ENCODE peak calls at places on chromosomes 3 and 15, in ten cellular contexts. A is RPMI7951; H is foreskin keratinocyte; I is GM03348; R is GM10248; J is endothelial cell; S is iPS-NIHi11; W is activated naive CD4-positive, alpha-beta T cell treated with Interleukin-2 at 50 U/mL for 16 hours; G is COR-L47; D is effector CD4-positive, alpha-beta T cell. B is an unnamed sample.

GRCh38 chr3:12856626-12857025 is 15.3 kb upstream of the RPL32 start:
- DNase-seq in A (no peak), H (peak; percentile 21), I (no peak), R (no peak), J (no peak), S (peak; percentile 46), W (no peak), G (no peak), D (no peak), B (no peak)

GRCh38 chr3:179269152-179269707 is 18.3 kb upstream of the KCNMB3 start:
- DNase-seq in A (no peak), H (no peak), I (no peak), R (no peak), J (no peak), S (no peak), W (no peak), G (no peak), D (no peak), B (no peak)

GRCh38 chr3:148643389-148643840 is 54.3 kb upstream of the AGTR1 start:
- DNase-seq in A (peak; percentile 75), H (peak; percentile 2), I (peak; percentile 47), R (no peak), J (no peak), S (no peak), W (no peak), G (no peak), D (no peak), B (no peak)

GRCh38 chr3:18007980-18008379 is 265.5 kb upstream of the TBC1D5 start:
- DNase-seq in A (no peak), H (no peak), I (no peak), R (no peak), J (no peak), S (no peak), W (no peak), G (no peak), D (no peak), B (no peak)

GRCh38 chr3:130609166-130609574 is 92.2 kb downstream of the COL6A6 start:
- DNase-seq in A (no peak), H (no peak), I (no peak), R (no peak), J (no peak), S (no peak), W (no peak), G (no peak), D (no peak), B (no peak)

GRCh38 chr3:10951295-10951926 is 41.1 kb upstream of the SLC6A1 start:
- DNase-seq in A (no peak), H (no peak), I (no peak), R (no peak), J (no peak), S (no peak), W (no peak), G (no peak), D (no peak), B (no peak)

GRCh38 chr15:38620851-38621594 is 56.4 kb upstream of the RASGRP1 start:
- DNase-seq in A (no peak), H (no peak), I (no peak), R (no peak), J (no peak), S (no peak), W (no peak), G (no peak), D (no peak), B (no peak)

GRCh38 chr3:43754316-43754715 is 63.6 kb downstream of the ABHD5 start:
- DNase-seq in A (peak; percentile 53), H (no peak), I (peak; percentile 28), R (no peak), J (no peak), S (no peak), W (no peak), G (no peak), D (no peak), B (no peak)

GRCh38 chr15:80160570-80161156 is 7.9 kb downstream of the FAH start:
- DNase-seq in A (peak; percentile 98), H (peak; percentile 86), I (peak; percentile 85), R (peak; percentile 55), J (no peak), S (no peak), W (peak; percentile 14), G (no peak), D (no peak), B (no peak)

GRCh38 chr3:69179740-69180372 is 57.5 kb upstream of the LMOD3 start:
- DNase-seq in A (no peak), H (no peak), I (no peak), R (no peak), J (no peak), S (no peak), W (no peak), G (no peak), D (no peak), B (no peak)

GRCh38 chr3:57411715-57412114 is 119.2 kb upstream of the ASB14 start:
- DNase-seq in A (no peak), H (no peak), I (no peak), R (no peak), J (no peak), S (no peak), W (no peak), G (no peak), D (no peak), B (no peak)

GRCh38 chr3:129502641-129503386 is 25.6 kb upstream of the RHO start:
- DNase-seq in A (no peak), H (no peak), I (no peak), R (no peak), J (no peak), S (no peak), W (no peak), G (peak; percentile 91), D (no peak), B (no peak)

GRCh38 chr3:177468331-177468730 is 271.0 kb upstream of the TBL1XR1 start:
- DNase-seq in A (peak; percentile 99), H (no peak), I (peak; percentile 87), R (no peak), J (no peak), S (no peak), W (no peak), G (no peak), D (no peak), B (no peak)

GRCh38 chr3:160143482-160143881 is 81.7 kb upstream of the C3orf80 start:
- DNase-seq in A (no peak), H (no peak), I (no peak), R (no peak), J (no peak), S (no peak), W (no peak), G (no peak), D (no peak), B (no peak)

GRCh38 chr15:94792166-94792565 is 560.8 kb downstream of the MCTP2 start:
- DNase-seq in A (peak; percentile 64), H (peak; percentile 92), I (no peak), R (no peak), J (no peak), S (no peak), W (no peak), G (no peak), D (no peak), B (no peak)

GRCh38 chr3:197028711-197029510 is 706 bp downstream of the MELTF start:
- DNase-seq in A (no peak), H (no peak), I (peak; percentile 27), R (peak; percentile 68), J (no peak), S (no peak), W (peak; percentile 32), G (no peak), D (no peak), B (no peak)

GRCh38 chr3:25155696-25156471 is 272.2 kb upstream of the RARB start:
- DNase-seq in A (peak; percentile 50), H (no peak), I (peak; percentile 6), R (no peak), J (no peak), S (peak; percentile 59), W (no peak), G (no peak), D (no peak), B (no peak)

B was measured in effector CD8-positive, alpha-beta T cell.